ENCODE peak calls at places on chromosomes 5 and 9, in four cellular contexts. A is HL-60, L is K562, P is GM12878. J is an unnamed sample.

GRCh38 chr5:3639175-3639574 is 43.5 kb downstream of the IRX1 start:
- DNase-seq in A (no peak), L (no peak), P (no peak), J (no peak)

GRCh38 chr9:99391937-99392574 is 170.0 kb downstream of the SEC61B start:
- DNase-seq in A (no peak), L (no peak), P (no peak), J (no peak)

GRCh38 chr5:171483453-171484177 is 64.2 kb downstream of the FGF18 start:
- DNase-seq in A (no peak), L (no peak), P (no peak), J (no peak)

GRCh38 chr9:88005146-88005750 is 30.9 kb upstream of the CDK20 start:
- DNase-seq in A (no peak), L (no peak), P (no peak), J (no peak)

GRCh38 chr5:89128930-89129625 is 246.1 kb upstream of the MEF2C start:
- DNase-seq in A (no peak), L (peak), P (no peak), J (no peak)

GRCh38 chr5:73642296-73642695 is 16.3 kb downstream of the ARHGEF28 start:
- DNase-seq in A (no peak), L (no peak), P (no peak), J (no peak)

GRCh38 chr5:140262221-140262620 is 40.7 kb downstream of the PFDN1 start:
- DNase-seq in A (no peak), L (no peak), P (no peak), J (no peak)

GRCh38 chr9:129259373-129259772 is 81.3 kb upstream of the IER5L start:
- DNase-seq in A (no peak), L (no peak), P (no peak), J (no peak)

GRCh38 chr5:151592855-151593408 is 1.8 kb upstream of the FAT2 start:
- DNase-seq in A (no peak), L (no peak), P (no peak), J (no peak)

GRCh38 chr9:3332802-3333201 is 193.0 kb downstream of the RFX3 start:
- DNase-seq in A (no peak), L (no peak), P (no peak), J (no peak)

GRCh38 chr5:110086658-110087388 is 397.1 kb downstream of the MAN2A1 start:
- DNase-seq in A (no peak), L (no peak), P (no peak), J (no peak)

GRCh38 chr9:78294290-78295176 is 2.4 kb upstream of the PSAT1 start:
- DNase-seq in A (peak), L (no peak), P (no peak), J (no peak)

GRCh38 chr9:84140535-84141101 is 160.0 kb downstream of the RMI1 start:
- DNase-seq in A (no peak), L (no peak), P (no peak), J (no peak)
- TF ChIP-seq POLR2AphosphoS5 in A (no peak), L (no peak), P (no peak), J (no peak)

GRCh38 chr5:82522912-82523311 is 244.8 kb upstream of the RPS23 start:
- DNase-seq in A (no peak), L (no peak), P (no peak), J (no peak)
- TF ChIP-seq SPI1 in A (no peak), L (no peak), P (no peak), J (no peak)

DNA sequence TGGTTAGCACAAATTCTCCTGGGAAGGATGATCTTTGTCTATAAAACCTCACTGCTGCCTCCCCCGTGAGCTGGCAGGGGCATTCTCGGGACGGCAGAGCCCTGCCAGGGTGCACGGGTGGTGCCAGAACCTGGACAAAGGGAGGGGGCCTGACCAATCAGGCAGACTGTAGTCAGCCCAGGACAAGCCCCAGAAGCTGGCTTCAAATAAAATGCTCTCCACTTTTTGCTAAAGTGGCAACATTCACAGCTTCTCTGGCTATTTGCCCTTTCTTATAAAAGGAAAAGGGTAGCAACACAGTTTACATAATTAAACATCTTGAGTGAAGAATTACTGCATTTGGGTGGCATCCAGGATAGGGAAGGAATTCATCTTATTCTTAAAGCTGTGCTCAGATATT is 14.4 kb downstream of the IL9 start:
- DNase-seq in A (no peak), L (no peak), P (no peak), J (no peak)
- TF ChIP-seq POLR2AphosphoS5 in A (no peak), L (no peak), P (no peak), J (no peak)

DNA sequence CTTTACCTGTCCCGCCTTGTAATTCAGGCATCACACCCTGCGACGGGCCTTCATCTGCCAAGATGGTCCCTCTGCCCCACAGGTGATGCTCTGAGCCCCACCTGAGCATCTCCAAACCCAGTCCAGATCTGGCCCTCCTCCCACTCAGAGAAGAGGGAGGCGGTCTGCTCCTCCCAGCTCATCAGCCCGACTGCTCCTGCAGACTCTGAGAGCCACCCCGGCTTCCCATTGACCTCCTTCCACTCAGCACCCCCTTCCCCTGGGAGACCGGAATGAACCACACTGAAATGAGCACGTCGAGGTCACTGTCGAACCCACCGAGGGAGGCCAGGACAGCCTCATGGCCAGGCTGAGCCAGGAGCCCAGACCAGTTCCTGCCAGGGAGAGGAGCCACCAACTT is 12.8 kb downstream of the ABO start:
- DNase-seq in A (no peak), L (no peak), P (no peak), J (no peak)
- TF ChIP-seq SPI1 in A (no peak), L (no peak), P (no peak), J (no peak)

DNA sequence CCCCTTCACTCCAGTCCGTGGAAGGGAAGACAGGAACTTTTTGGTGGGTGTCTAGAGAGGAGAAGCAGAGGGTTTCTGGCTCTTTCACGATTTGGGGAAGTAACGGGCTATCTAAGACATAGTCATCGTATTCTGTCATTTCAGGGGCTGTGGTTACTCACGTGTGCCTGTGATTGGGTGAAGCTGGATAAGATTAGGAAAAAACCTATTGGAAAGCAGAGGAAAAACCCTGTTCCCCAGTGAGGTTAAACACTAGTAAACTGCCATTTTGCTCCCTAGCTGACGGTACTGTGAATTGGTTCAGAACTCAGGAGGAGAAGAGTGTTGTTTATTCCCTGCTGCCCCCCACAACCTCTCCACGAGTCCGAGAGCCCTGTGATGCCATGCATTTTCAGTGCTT is 45.0 kb upstream of the ROR2 start:
- DNase-seq in A (peak), L (peak), P (no peak), J (no peak)
- TF ChIP-seq POLR2AphosphoS5 in A (no peak), L (no peak), P (no peak), J (no peak)

GRCh38 chr5:127864511-127864910 is 161.3 kb downstream of the CCDC192 start:
- DNase-seq in A (no peak), L (no peak), P (no peak), J (no peak)
- TF ChIP-seq SPI1 in A (no peak), L (no peak), P (no peak), J (no peak)

DNA sequence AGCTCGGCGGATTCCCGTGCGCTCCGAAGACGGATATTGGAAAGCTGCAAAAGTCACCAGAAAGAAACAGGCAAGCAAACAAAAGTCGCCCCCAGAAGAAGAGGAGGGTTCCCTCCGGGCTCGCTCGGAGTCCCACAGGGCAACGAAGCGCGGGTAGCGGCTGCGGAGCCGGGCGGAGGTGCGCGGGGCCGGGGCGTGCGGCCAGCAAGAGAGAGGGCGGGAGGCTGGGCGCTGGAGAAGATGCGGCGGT is at the start of gene FBN2:
- DNase-seq in A (no peak), L (no peak), P (no peak), J (no peak)
- TF ChIP-seq POLR2AphosphoS5 in A (peak), L (no peak), P (no peak), J (no peak)

J was measured in GM12891.